ENCODE peak calls at places on chromosomes 7 and 10, in five cellular contexts. One of them, this sample, is unnamed.

GRCh38 chr10:75233444-75234016 is 2.2 kb downstream of the COMTD1 start:
- DNase-seq in CD8-positive, alpha-beta memory T cell: no peak
- DNase-seq in CD8-positive, alpha-beta T cell: peak; percentile 14
- DNase-seq in PC-3: peak; percentile 49
- DNase-seq in breast epithelium: no peak
- DNase-seq in this sample: no peak

GRCh38 chr10:124291009-124291671 is 127.6 kb downstream of the OAT start:
- DNase-seq in breast epithelium: peak; percentile 33
- DNase-seq in PC-3: no peak
- DNase-seq in CD8-positive, alpha-beta T cell: no peak
- DNase-seq in CD8-positive, alpha-beta memory T cell: no peak
- DNase-seq in this sample: no peak

GRCh38 chr7:99314504-99314903 is 11.2 kb upstream of the ARPC1A start:
- DNase-seq in PC-3: peak; percentile 68
- DNase-seq in breast epithelium: no peak
- DNase-seq in CD8-positive, alpha-beta memory T cell: no peak
- DNase-seq in CD8-positive, alpha-beta T cell: no peak
- DNase-seq in this sample: peak; percentile 71

GRCh38 chr7:117072620-117073118 is 119.4 kb downstream of the ST7 start:
- DNase-seq in CD8-positive, alpha-beta T cell: no peak
- DNase-seq in CD8-positive, alpha-beta memory T cell: no peak
- DNase-seq in breast epithelium: no peak
- DNase-seq in PC-3: peak; percentile 4
- DNase-seq in this sample: peak; percentile 66

GRCh38 chr7:11379641-11380040 is 406.0 kb downstream of the PHF14 start:
- DNase-seq in CD8-positive, alpha-beta memory T cell: no peak
- DNase-seq in PC-3: no peak
- DNase-seq in breast epithelium: no peak
- DNase-seq in CD8-positive, alpha-beta T cell: no peak
- DNase-seq in this sample: no peak

GRCh38 chr10:131844546-131845084 is 56.2 kb upstream of the PPP2R2D start:
- DNase-seq in PC-3: no peak
- DNase-seq in breast epithelium: peak; percentile 17
- DNase-seq in CD8-positive, alpha-beta memory T cell: no peak
- DNase-seq in CD8-positive, alpha-beta T cell: no peak
- DNase-seq in this sample: no peak

GRCh38 chr7:158695726-158696452 is 8.7 kb downstream of the NCAPG2 start:
- DNase-seq in breast epithelium: peak; percentile 58
- DNase-seq in CD8-positive, alpha-beta T cell: peak; percentile 50
- DNase-seq in PC-3: peak; percentile 44
- DNase-seq in CD8-positive, alpha-beta memory T cell: peak; percentile 33
- DNase-seq in this sample: peak; percentile 65

GRCh38 chr7:41466760-41467384 is 236.0 kb downstream of the INHBA start:
- DNase-seq in breast epithelium: no peak
- DNase-seq in CD8-positive, alpha-beta memory T cell: no peak
- DNase-seq in PC-3: no peak
- DNase-seq in CD8-positive, alpha-beta T cell: no peak
- DNase-seq in this sample: no peak

GRCh38 chr7:129225206-129225930 is 538 bp downstream of the AHCYL2 start:
- DNase-seq in PC-3: peak; percentile 41
- DNase-seq in CD8-positive, alpha-beta T cell: peak; percentile 59
- DNase-seq in breast epithelium: peak; percentile 60
- DNase-seq in CD8-positive, alpha-beta memory T cell: peak; percentile 1
- DNase-seq in this sample: peak; percentile 47

GRCh38 chr10:91185239-91185875 is 35.1 kb upstream of the PCGF5 start:
- DNase-seq in breast epithelium: no peak
- DNase-seq in PC-3: peak; percentile 38
- DNase-seq in CD8-positive, alpha-beta T cell: no peak
- DNase-seq in CD8-positive, alpha-beta memory T cell: no peak
- DNase-seq in this sample: no peak

GRCh38 chr7:101733713-101734475 is 83.5 kb upstream of the CUX1 start:
- DNase-seq in CD8-positive, alpha-beta memory T cell: no peak
- DNase-seq in PC-3: peak; percentile 52
- DNase-seq in breast epithelium: no peak
- DNase-seq in CD8-positive, alpha-beta T cell: no peak
- DNase-seq in this sample: no peak

GRCh38 chr7:7642081-7642480 is 1.5 kb downstream of the UMAD1 start:
- DNase-seq in breast epithelium: no peak
- DNase-seq in CD8-positive, alpha-beta T cell: no peak
- DNase-seq in PC-3: peak; percentile 40
- DNase-seq in CD8-positive, alpha-beta memory T cell: no peak
- DNase-seq in this sample: no peak

GRCh38 chr7:47170516-47170915 is 411.4 kb downstream of the TNS3 start:
- DNase-seq in CD8-positive, alpha-beta memory T cell: no peak
- DNase-seq in PC-3: peak; percentile 20
- DNase-seq in breast epithelium: no peak
- DNase-seq in CD8-positive, alpha-beta T cell: no peak
- DNase-seq in this sample: peak; percentile 20

GRCh38 chr7:140678081-140678815 is 5.5 kb downstream of the ADCK2 start:
- DNase-seq in breast epithelium: no peak
- DNase-seq in CD8-positive, alpha-beta memory T cell: no peak
- DNase-seq in CD8-positive, alpha-beta T cell: no peak
- DNase-seq in PC-3: no peak
- DNase-seq in this sample: no peak

GRCh38 chr7:44678096-44678467 is 70.6 kb upstream of the ZMIZ2 start:
- DNase-seq in CD8-positive, alpha-beta memory T cell: no peak
- DNase-seq in CD8-positive, alpha-beta T cell: no peak
- DNase-seq in PC-3: no peak
- DNase-seq in breast epithelium: no peak
- DNase-seq in this sample: no peak

GRCh38 chr7:155489862-155490696 is 32.1 kb downstream of the EN2 start:
- DNase-seq in CD8-positive, alpha-beta T cell: no peak
- DNase-seq in CD8-positive, alpha-beta memory T cell: no peak
- DNase-seq in breast epithelium: no peak
- DNase-seq in PC-3: no peak
- DNase-seq in this sample: no peak

GRCh38 chr7:137890449-137890916 is 43.7 kb upstream of the DGKI start:
- DNase-seq in PC-3: no peak
- DNase-seq in CD8-positive, alpha-beta memory T cell: no peak
- DNase-seq in breast epithelium: no peak
- DNase-seq in CD8-positive, alpha-beta T cell: no peak
- DNase-seq in this sample: no peak

GRCh38 chr7:146214842-146215241 is 98.2 kb downstream of the CNTNAP2 start:
- DNase-seq in CD8-positive, alpha-beta T cell: no peak
- DNase-seq in PC-3: no peak
- DNase-seq in CD8-positive, alpha-beta memory T cell: no peak
- DNase-seq in breast epithelium: no peak
- DNase-seq in this sample: no peak

GRCh38 chr7:46385662-46386309 is 464.7 kb upstream of the IGFBP3 start:
- DNase-seq in breast epithelium: no peak
- DNase-seq in PC-3: peak; percentile 94
- DNase-seq in CD8-positive, alpha-beta T cell: no peak
- DNase-seq in CD8-positive, alpha-beta memory T cell: no peak
- DNase-seq in this sample: peak; percentile 80

GRCh38 chr10:3261921-3262320 is 89.3 kb upstream of the PITRM1 start:
- DNase-seq in breast epithelium: no peak
- DNase-seq in CD8-positive, alpha-beta memory T cell: no peak
- DNase-seq in PC-3: no peak
- DNase-seq in CD8-positive, alpha-beta T cell: no peak
- DNase-seq in this sample: no peak

GRCh38 chr10:82267014-82267413 is 392.0 kb downstream of the NRG3 start:
- DNase-seq in CD8-positive, alpha-beta memory T cell: no peak
- DNase-seq in breast epithelium: no peak
- DNase-seq in CD8-positive, alpha-beta T cell: no peak
- DNase-seq in PC-3: no peak
- DNase-seq in this sample: no peak

GRCh38 chr7:6675807-6676405 is 30.8 kb downstream of the ZNF12 start:
- DNase-seq in CD8-positive, alpha-beta T cell: no peak
- DNase-seq in PC-3: no peak
- DNase-seq in CD8-positive, alpha-beta memory T cell: no peak
- DNase-seq in breast epithelium: no peak
- DNase-seq in this sample: no peak

GRCh38 chr10:116787018-116787674 is 44.8 kb upstream of the HSPA12A start:
- DNase-seq in CD8-positive, alpha-beta T cell: no peak
- DNase-seq in CD8-positive, alpha-beta memory T cell: peak; percentile 14
- DNase-seq in breast epithelium: no peak
- DNase-seq in PC-3: no peak
- DNase-seq in this sample: no peak

GRCh38 chr7:100568936-100569844 is 4.5 kb downstream of the SAP25 start:
- DNase-seq in CD8-positive, alpha-beta memory T cell: peak; percentile 41
- DNase-seq in CD8-positive, alpha-beta T cell: peak; percentile 57
- DNase-seq in PC-3: no peak
- DNase-seq in breast epithelium: peak; percentile 52
- DNase-seq in this sample: no peak

GRCh38 chr7:112079671-112080070 is 126.5 kb downstream of the DOCK4 start:
- DNase-seq in breast epithelium: no peak
- DNase-seq in PC-3: peak; percentile 27
- DNase-seq in CD8-positive, alpha-beta memory T cell: no peak
- DNase-seq in CD8-positive, alpha-beta T cell: no peak
- DNase-seq in this sample: no peak

GRCh38 chr7:116984917-116985316 is 31.6 kb downstream of the ST7 start:
- DNase-seq in PC-3: peak; percentile 62
- DNase-seq in CD8-positive, alpha-beta T cell: no peak
- DNase-seq in breast epithelium: no peak
- DNase-seq in CD8-positive, alpha-beta memory T cell: peak; percentile 14
- DNase-seq in this sample: peak; percentile 52

GRCh38 chr7:112207106-112207592 is 654 bp downstream of the ZNF277 start:
- DNase-seq in PC-3: peak; percentile 24
- DNase-seq in breast epithelium: no peak
- DNase-seq in CD8-positive, alpha-beta memory T cell: no peak
- DNase-seq in CD8-positive, alpha-beta T cell: no peak
- DNase-seq in this sample: no peak

GRCh38 chr7:80770675-80771081 is 132.2 kb downstream of the CD36 start:
- DNase-seq in CD8-positive, alpha-beta T cell: no peak
- DNase-seq in CD8-positive, alpha-beta memory T cell: no peak
- DNase-seq in PC-3: no peak
- DNase-seq in breast epithelium: no peak
- DNase-seq in this sample: no peak

GRCh38 chr7:50349963-50350944 is 45.7 kb downstream of the IKZF1 start:
- DNase-seq in CD8-positive, alpha-beta T cell: peak; percentile 75
- DNase-seq in CD8-positive, alpha-beta memory T cell: peak; percentile 46
- DNase-seq in PC-3: no peak
- DNase-seq in breast epithelium: no peak
- DNase-seq in this sample: no peak

GRCh38 chr10:130491011-130491697 is 355.0 kb downstream of the GLRX3 start:
- DNase-seq in PC-3: no peak
- DNase-seq in CD8-positive, alpha-beta T cell: no peak
- DNase-seq in CD8-positive, alpha-beta memory T cell: no peak
- DNase-seq in breast epithelium: peak; percentile 17
- DNase-seq in this sample: no peak

GRCh38 chr7:74002474-74003017 is 25.4 kb upstream of the ELN start:
- DNase-seq in CD8-positive, alpha-beta T cell: peak; percentile 18
- DNase-seq in PC-3: peak; percentile 72
- DNase-seq in CD8-positive, alpha-beta memory T cell: no peak
- DNase-seq in breast epithelium: no peak
- DNase-seq in this sample: peak; percentile 61

GRCh38 chr7:55271069-55271468 is 94.1 kb upstream of the LANCL2 start:
- DNase-seq in CD8-positive, alpha-beta memory T cell: no peak
- DNase-seq in breast epithelium: no peak
- DNase-seq in PC-3: peak; percentile 55
- DNase-seq in CD8-positive, alpha-beta T cell: no peak
- DNase-seq in this sample: no peak

GRCh38 chr10:72292223-72292691 is 18.5 kb downstream of the DDIT4 start:
- DNase-seq in CD8-positive, alpha-beta T cell: no peak
- DNase-seq in CD8-positive, alpha-beta memory T cell: no peak
- DNase-seq in breast epithelium: no peak
- DNase-seq in PC-3: peak; percentile 93
- DNase-seq in this sample: peak; percentile 98

GRCh38 chr10:103295391-103296044 is 18.6 kb downstream of the INA start:
- DNase-seq in CD8-positive, alpha-beta memory T cell: no peak
- DNase-seq in breast epithelium: no peak
- DNase-seq in PC-3: peak; percentile 63
- DNase-seq in CD8-positive, alpha-beta T cell: no peak
- DNase-seq in this sample: peak; percentile 48

GRCh38 chr7:145903658-145904057 is 212.9 kb upstream of the CNTNAP2 start:
- DNase-seq in CD8-positive, alpha-beta T cell: no peak
- DNase-seq in CD8-positive, alpha-beta memory T cell: no peak
- DNase-seq in breast epithelium: no peak
- DNase-seq in PC-3: no peak
- DNase-seq in this sample: no peak

GRCh38 chr10:125994601-125995000 is 98.2 kb downstream of the FANK1 start:
- DNase-seq in CD8-positive, alpha-beta T cell: no peak
- DNase-seq in CD8-positive, alpha-beta memory T cell: no peak
- DNase-seq in PC-3: no peak
- DNase-seq in breast epithelium: no peak
- DNase-seq in this sample: no peak

GRCh38 chr10:17162828-17163227 is 33.2 kb upstream of the CUBN start:
- DNase-seq in breast epithelium: no peak
- DNase-seq in PC-3: no peak
- DNase-seq in CD8-positive, alpha-beta memory T cell: no peak
- DNase-seq in CD8-positive, alpha-beta T cell: no peak
- DNase-seq in this sample: no peak
- H3K27me3 ChIP-seq in breast epithelium: no peaks in the 10 kb centered on the region
- H3K27me3 ChIP-seq in PC-3: no peaks in the 10 kb centered on the region
- H3K27me3 ChIP-seq in CD8-positive, alpha-beta memory T cell: no peaks in the 10 kb centered on the region
- H3K27me3 ChIP-seq in CD8-positive, alpha-beta T cell: no peaks in the 10 kb centered on the region
- H3K27me3 ChIP-seq in this sample: no peaks in the 10 kb centered on the region

GRCh38 chr7:150803161-150803860 is 2.7 kb downstream of the TMEM176A start:
- DNase-seq in PC-3: no peak
- DNase-seq in CD8-positive, alpha-beta memory T cell: no peak
- DNase-seq in CD8-positive, alpha-beta T cell: no peak
- DNase-seq in breast epithelium: no peak
- DNase-seq in this sample: no peak

GRCh38 chr7:150801946-150802771 is 1.6 kb downstream of the TMEM176A start:
- DNase-seq in breast epithelium: no peak
- DNase-seq in CD8-positive, alpha-beta memory T cell: no peak
- DNase-seq in CD8-positive, alpha-beta T cell: no peak
- DNase-seq in PC-3: no peak
- DNase-seq in this sample: no peak

GRCh38 chr7:150800576-150801241 is at the start of gene TMEM176A:
- DNase-seq in PC-3: no peak
- DNase-seq in breast epithelium: no peak
- DNase-seq in CD8-positive, alpha-beta memory T cell: peak; percentile 2
- DNase-seq in CD8-positive, alpha-beta T cell: peak; percentile 16
- DNase-seq in this sample: no peak

GRCh38 chr7:150799741-150800575 is at the start of gene TMEM176B:
- DNase-seq in CD8-positive, alpha-beta memory T cell: no peak
- DNase-seq in CD8-positive, alpha-beta T cell: no peak
- DNase-seq in breast epithelium: no peak
- DNase-seq in PC-3: no peak
- DNase-seq in this sample: no peak

GRCh38 chr7:150801242-150801945 is 825 bp downstream of the TMEM176A start:
- DNase-seq in CD8-positive, alpha-beta memory T cell: no peak
- DNase-seq in CD8-positive, alpha-beta T cell: no peak
- DNase-seq in PC-3: no peak
- DNase-seq in breast epithelium: no peak
- DNase-seq in this sample: no peak
- H3K4me3 ChIP-seq in CD8-positive, alpha-beta memory T cell: no peak overlapping the region
- H3K4me3 ChIP-seq in CD8-positive, alpha-beta T cell: peak overlapping the region; percentile 48
- H3K4me3 ChIP-seq in PC-3: no peak overlapping the region
- H3K4me3 ChIP-seq in breast epithelium: peak overlapping the region; percentile 83
- H3K4me3 ChIP-seq in this sample: no peak overlapping the region

DNA sequence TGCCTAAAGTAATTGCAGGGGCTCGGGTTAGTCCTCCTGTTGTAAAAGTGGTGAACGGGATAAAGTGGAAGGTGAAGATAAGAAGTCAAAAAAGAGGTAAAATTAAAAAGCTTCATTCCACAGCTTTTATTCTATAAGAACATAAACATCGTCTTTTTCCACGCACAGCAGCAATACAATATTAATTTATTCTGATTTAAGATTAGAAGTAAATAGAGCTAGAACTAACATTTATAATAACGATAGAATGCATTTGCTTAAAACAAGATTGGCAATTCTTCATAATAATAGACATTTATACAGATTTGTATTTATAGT is 3.7 kb downstream of the HOXA10 start:
- DNase-seq in breast epithelium: no peak
- DNase-seq in CD8-positive, alpha-beta memory T cell: no peak
- DNase-seq in CD8-positive, alpha-beta T cell: no peak
- DNase-seq in PC-3: no peak
- DNase-seq in this sample: no peak
- H3K27me3 ChIP-seq in breast epithelium: peaks cover 75% of the 10 kb centered on the region
- H3K27me3 ChIP-seq in CD8-positive, alpha-beta memory T cell: peaks cover 92% of the 10 kb centered on the region
- H3K27me3 ChIP-seq in CD8-positive, alpha-beta T cell: peaks cover 83% of the 10 kb centered on the region
- H3K27me3 ChIP-seq in PC-3: no peaks in the 10 kb centered on the region
- H3K27me3 ChIP-seq in this sample: peaks cover 83% of the 10 kb centered on the region

GRCh38 chr7:151541709-151542499 is 22.2 kb upstream of the RHEB start:
- DNase-seq in PC-3: no peak
- DNase-seq in CD8-positive, alpha-beta T cell: no peak
- DNase-seq in breast epithelium: no peak
- DNase-seq in CD8-positive, alpha-beta memory T cell: no peak
- DNase-seq in this sample: no peak
- H3K4me3 ChIP-seq in PC-3: no peak overlapping the region
- H3K4me3 ChIP-seq in CD8-positive, alpha-beta T cell: no peak overlapping the region
- H3K4me3 ChIP-seq in breast epithelium: no peak overlapping the region
- H3K4me3 ChIP-seq in CD8-positive, alpha-beta memory T cell: no peak overlapping the region
- H3K4me3 ChIP-seq in this sample: no peak overlapping the region

This sample was measured in bronchial epithelial cell.